ENCODE peak calls at places on chromosomes 13 and 19, in seven cellular contexts. E is breast epithelium, I is nephron progenitor cell, M is neural progenitor cell, A is uterus, R is lower leg skin, K is IMR-90. Q is an unnamed sample.

GRCh38 chr19:6273701-6274601 is 5.8 kb downstream of the MLLT1 start:
- DNase-seq in K (peak; percentile 88), R (peak; percentile 84), I (peak; percentile 38), M (no peak), E (peak; percentile 85), A (peak; percentile 77), Q (peak; percentile 26)

GRCh38 chr19:35088514-35088913 is 27.1 kb upstream of the FXYD3 start:
- DNase-seq in K (peak; percentile 87), R (no peak), I (no peak), M (no peak), A (no peak), E (no peak), Q (peak; percentile 52)

GRCh38 chr19:18809149-18809978 is 18.3 kb upstream of the COMP start:
- DNase-seq in M (no peak), A (peak; percentile 83), K (peak; percentile 78), R (peak; percentile 87), E (no peak), I (no peak), Q (no peak)

GRCh38 chr19:51439021-51439465 is 19.2 kb downstream of the SIGLEC8 start:
- DNase-seq in K (no peak), E (no peak), R (no peak), I (no peak), A (no peak), M (peak; percentile 26), Q (peak; percentile 32)

GRCh38 chr13:72662548-72662947 is 64.9 kb downstream of the MZT1 start:
- DNase-seq in E (no peak), M (no peak), I (no peak), K (no peak), A (no peak), R (no peak), Q (no peak)

GRCh38 chr13:95756072-95756471 is 79.1 kb downstream of the DNAJC3 start:
- DNase-seq in I (no peak), A (no peak), E (no peak), M (no peak), K (peak; percentile 12), R (no peak), Q (no peak)

GRCh38 chr19:38691938-38692457 is 44.5 kb downstream of the ACTN4 start:
- DNase-seq in E (no peak), K (peak; percentile 92), A (peak; percentile 89), R (no peak), I (no peak), M (no peak), Q (peak; percentile 80)

GRCh38 chr13:102394158-102395053 is 7.4 kb downstream of the FGF14 start:
- DNase-seq in E (peak; percentile 93), A (peak; percentile 95), R (peak; percentile 94), M (peak; percentile 98), K (peak; percentile 73), I (peak; percentile 99), Q (peak; percentile 67)

GRCh38 chr13:89554801-89555200 is 1792.7 kb upstream of the MIR17HG start:
- DNase-seq in I (no peak), R (no peak), M (no peak), E (no peak), K (no peak), A (no peak), Q (no peak)

GRCh38 chr19:16516923-16517610 is 20.9 kb downstream of the C19orf44 start:
- DNase-seq in K (no peak), I (no peak), R (no peak), A (no peak), M (no peak), E (no peak), Q (no peak)

GRCh38 chr13:106540613-106541012 is 5.2 kb upstream of the EFNB2 start:
- DNase-seq in A (no peak), R (no peak), M (no peak), K (no peak), E (no peak), I (no peak), Q (no peak)

GRCh38 chr13:36069881-36070366 is 61.3 kb downstream of the DCLK1 start:
- DNase-seq in K (no peak), I (no peak), M (no peak), E (no peak), R (peak; percentile 41), A (peak; percentile 38), Q (no peak)

GRCh38 chr13:66391322-66391721 is 838.8 kb downstream of the PCDH9 start:
- DNase-seq in A (no peak), E (no peak), K (no peak), M (no peak), I (no peak), R (no peak), Q (no peak)

GRCh38 chr13:30429721-30430694 is 7.7 kb downstream of the UBE2L5 start:
- DNase-seq in E (no peak), K (peak; percentile 95), M (no peak), A (no peak), I (no peak), R (no peak), Q (peak; percentile 13)

GRCh38 chr13:83184819-83185218 is 697.5 kb downstream of the SLITRK1 start:
- DNase-seq in M (no peak), E (no peak), R (no peak), K (peak; percentile 79), A (no peak), I (no peak), Q (no peak)

GRCh38 chr19:41025871-41026270 is 34.8 kb downstream of the CYP2B6 start:
- DNase-seq in M (peak; percentile 6), R (no peak), A (no peak), I (peak; percentile 6), E (no peak), K (no peak), Q (peak; percentile 60)

GRCh38 chr13:112102243-112102642 is 35.3 kb downstream of the SOX1 start:
- DNase-seq in K (no peak), R (no peak), I (no peak), A (no peak), M (peak; percentile 28), E (no peak), Q (no peak)

GRCh38 chr19:2016041-2016807 is 710 bp upstream of the BTBD2 start:
- DNase-seq in M (peak; percentile 78), I (peak; percentile 50), A (peak; percentile 83), E (peak; percentile 78), R (peak; percentile 85), K (peak; percentile 81), Q (peak; percentile 60)

GRCh38 chr19:38634757-38635482 is 12.5 kb upstream of the ACTN4 start:
- DNase-seq in E (peak; percentile 76), A (peak; percentile 81), R (peak; percentile 63), K (peak; percentile 54), I (peak; percentile 86), M (peak; percentile 67), Q (peak; percentile 87)

GRCh38 chr13:20405691-20406090 is 120.0 kb downstream of the CRYL1 start:
- DNase-seq in I (peak; percentile 49), M (peak; percentile 72), A (no peak), R (no peak), E (no peak), K (no peak), Q (no peak)

GRCh38 chr13:108595416-108596257 is 33.8 kb upstream of the MYO16 start:
- DNase-seq in A (no peak), R (no peak), E (no peak), I (peak; percentile 6), M (peak; percentile 32), K (no peak), Q (no peak)

GRCh38 chr19:57558525-57558924 is 1.1 kb downstream of the ZNF550 start:
- DNase-seq in A (no peak), K (peak; percentile 35), E (no peak), R (no peak), M (no peak), I (no peak), Q (no peak)

GRCh38 chr13:52070929-52071523 is 46.5 kb downstream of the UTP14C start:
- DNase-seq in A (no peak), R (no peak), I (no peak), M (no peak), K (peak; percentile 32), E (no peak), Q (no peak)
- TF ChIP-seq CTCF in A (no peak), R (no peak), I (no peak), M (no peak), K (peak; percentile 31), E (no peak), Q (no peak)

DNA sequence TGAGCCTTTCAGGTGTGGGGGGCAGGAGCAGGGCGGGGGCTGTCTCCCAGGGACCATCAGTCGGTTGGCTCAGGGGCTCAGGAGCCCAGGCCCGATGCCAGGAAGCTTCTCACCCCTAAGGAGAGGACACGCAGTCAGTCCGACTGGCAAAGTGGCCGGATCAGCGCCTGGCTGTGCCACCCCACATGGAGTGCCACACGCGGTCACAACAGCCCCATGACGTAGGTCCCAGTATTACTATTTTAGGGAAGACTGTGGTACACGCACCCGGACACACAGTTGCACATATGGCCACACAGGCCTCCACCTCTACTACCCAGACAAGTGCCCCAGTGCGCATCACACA is 29.3 kb upstream of the GRTP1 start:
- DNase-seq in M (no peak), A (no peak), E (no peak), R (no peak), I (no peak), K (no peak), Q (no peak)
- TF ChIP-seq CTCF in M (no peak), A (no peak), E (no peak), R (no peak), I (no peak), K (no peak), Q (no peak)

GRCh38 chr13:60139272-60139671 is 24.5 kb downstream of the DIAPH3 start:
- DNase-seq in R (no peak), A (no peak), I (no peak), K (peak; percentile 43), E (no peak), M (no peak), Q (no peak)

GRCh38 chr13:60135344-60135743 is 28.4 kb downstream of the DIAPH3 start:
- DNase-seq in M (no peak), K (no peak), E (no peak), R (no peak), I (no peak), A (no peak), Q (no peak)

GRCh38 chr13:60138674-60139073 is 25.1 kb downstream of the DIAPH3 start:
- DNase-seq in M (no peak), R (no peak), I (no peak), K (no peak), A (no peak), E (no peak), Q (no peak)

GRCh38 chr13:60137911-60138570 is 25.7 kb downstream of the DIAPH3 start:
- DNase-seq in M (no peak), K (no peak), E (no peak), I (no peak), A (no peak), R (no peak), Q (no peak)

GRCh38 chr13:60134376-60134775 is 29.4 kb downstream of the DIAPH3 start:
- DNase-seq in M (peak; percentile 43), K (no peak), E (no peak), R (no peak), I (no peak), A (no peak), Q (no peak)
- TF ChIP-seq CTCF in M (peak; percentile 33), K (peak; percentile 32), E (no peak), R (no peak), I (no peak), A (no peak), Q (no peak)

DNA sequence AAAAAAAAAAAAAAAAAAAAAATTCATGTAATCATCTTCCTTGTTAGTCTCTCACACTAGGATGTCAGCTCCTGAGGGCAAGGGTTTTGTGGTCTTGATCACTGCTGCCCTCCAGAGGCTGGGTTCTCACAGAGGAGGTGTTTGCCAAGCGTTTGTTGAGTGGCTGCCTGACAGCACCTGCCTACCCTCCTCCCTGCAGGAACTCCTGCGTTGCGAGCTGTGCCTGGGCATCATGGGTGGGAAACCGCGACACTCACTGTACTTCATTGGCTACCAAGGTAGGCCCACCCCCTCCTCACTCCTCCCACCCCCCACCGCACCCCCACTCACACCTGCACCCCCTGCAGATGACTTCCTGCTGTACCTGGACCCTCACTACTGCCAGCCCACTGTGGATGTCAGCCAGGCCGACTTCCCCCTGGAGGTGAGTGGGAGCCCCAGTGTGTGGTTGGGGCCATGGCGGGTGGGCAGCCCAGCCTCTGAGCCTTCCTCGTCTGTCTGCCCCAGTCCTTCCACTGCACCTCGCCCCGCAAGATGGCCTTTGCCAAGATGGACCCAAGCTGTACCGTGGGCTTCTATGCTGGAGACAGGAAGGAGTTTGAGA is 8.1 kb downstream of the ATG4D start:
- DNase-seq in E (no peak), M (no peak), I (no peak), K (no peak), A (no peak), R (no peak), Q (peak; percentile 20)
- TF ChIP-seq CTCF in E (no peak), M (no peak), I (no peak), K (peak; percentile 25), A (no peak), R (no peak), Q (no peak)

Q was measured in Calu3.